ENCODE peak calls at places on chromosomes 7 and 10, in four cellular contexts. M, X, F and B are unnamed samples.

GRCh38 chr10:76432274-76433012 is 1001.0 kb downstream of the LRMDA start:
- DNase-seq in M (peak), X (no peak), F (no peak), B (no peak)

GRCh38 chr10:71697938-71698709 is 21.5 kb downstream of the C10orf105 start:
- DNase-seq in M (no peak), X (no peak), F (no peak), B (no peak)

GRCh38 chr10:3623746-3624145 is 161.3 kb downstream of the KLF6 start:
- DNase-seq in M (peak), X (no peak), F (no peak), B (no peak)

GRCh38 chr7:102220929-102221850 is 65.5 kb upstream of the SH2B2 start:
- DNase-seq in M (peak), X (no peak), F (no peak), B (no peak)

GRCh38 chr10:126104767-126105166 is 208.4 kb downstream of the FANK1 start:
- DNase-seq in M (no peak), X (no peak), F (no peak), B (no peak)

GRCh38 chr10:132397036-132397541 is at the start of gene PWWP2B:
- DNase-seq in M (no peak), X (peak), F (peak), B (peak)

GRCh38 chr10:115173915-115174443 is 80.8 kb downstream of the ATRNL1 start:
- DNase-seq in M (no peak), X (no peak), F (no peak), B (no peak)

GRCh38 chr10:119479532-119479931 is 63.0 kb downstream of the RGS10 start:
- DNase-seq in M (peak), X (no peak), F (no peak), B (no peak)

GRCh38 chr7:95478139-95479037 is 7.4 kb upstream of the ASB4 start:
- DNase-seq in M (peak), X (peak), F (no peak), B (peak)

GRCh38 chr7:115476666-115477065 is 553.9 kb downstream of the TFEC start:
- DNase-seq in M (no peak), X (peak), F (no peak), B (no peak)

GRCh38 chr7:134587736-134588135 is 38.8 kb downstream of the AKR1B15 start:
- DNase-seq in M (no peak), X (no peak), F (no peak), B (no peak)

GRCh38 chr7:111796671-111797070 is 234.4 kb upstream of the IMMP2L start:
- DNase-seq in M (peak), X (no peak), F (no peak), B (no peak)

GRCh38 chr10:123100030-123100762 is 35.6 kb upstream of the HMX3 start:
- DNase-seq in M (no peak), X (no peak), F (no peak), B (no peak)

GRCh38 chr7:32453286-32454011 is 36.7 kb downstream of the LSM5 start:
- DNase-seq in M (no peak), X (no peak), F (no peak), B (no peak)

GRCh38 chr7:85630904-85631582 is 444.2 kb upstream of the SEMA3D start:
- DNase-seq in M (peak), X (no peak), F (no peak), B (no peak)

GRCh38 chr10:63593576-63593975 is 72.4 kb downstream of the REEP3 start:
- DNase-seq in M (no peak), X (no peak), F (no peak), B (no peak)

GRCh38 chr10:35268791-35269257 is 67.5 kb upstream of the CCNY start:
- DNase-seq in M (no peak), X (no peak), F (no peak), B (no peak)

GRCh38 chr7:45001138-45001694 is 1.2 kb downstream of the CCM2 start:
- DNase-seq in M (no peak), X (peak), F (no peak), B (no peak)

GRCh38 chr7:28078036-28078901 is 102.3 kb downstream of the JAZF1 start:
- DNase-seq in M (peak), X (no peak), F (no peak), B (peak)

GRCh38 chr10:92123031-92123450 is 167.8 kb downstream of the CPEB3 start:
- DNase-seq in M (peak), X (no peak), F (no peak), B (no peak)

GRCh38 chr10:121099601-121100000 is 248.4 kb downstream of the WDR11 start:
- DNase-seq in M (no peak), X (no peak), F (no peak), B (no peak)

GRCh38 chr10:117216028-117216427 is 18.7 kb downstream of the KCNK18 start:
- DNase-seq in M (no peak), X (no peak), F (no peak), B (no peak)

GRCh38 chr7:2116903-2117680 is 115.7 kb downstream of the MAD1L1 start:
- DNase-seq in M (no peak), X (no peak), F (no peak), B (no peak)

GRCh38 chr7:132148876-132149275 is 427.4 kb downstream of the PLXNA4 start:
- DNase-seq in M (no peak), X (no peak), F (no peak), B (no peak)

GRCh38 chr7:78350926-78351325 is 552.4 kb downstream of the PHTF2 start:
- DNase-seq in M (no peak), X (no peak), F (no peak), B (no peak)

GRCh38 chr10:110410329-110411046 is 87.2 kb upstream of the DUSP5 start:
- DNase-seq in M (peak), X (peak), F (no peak), B (no peak)

DNA sequence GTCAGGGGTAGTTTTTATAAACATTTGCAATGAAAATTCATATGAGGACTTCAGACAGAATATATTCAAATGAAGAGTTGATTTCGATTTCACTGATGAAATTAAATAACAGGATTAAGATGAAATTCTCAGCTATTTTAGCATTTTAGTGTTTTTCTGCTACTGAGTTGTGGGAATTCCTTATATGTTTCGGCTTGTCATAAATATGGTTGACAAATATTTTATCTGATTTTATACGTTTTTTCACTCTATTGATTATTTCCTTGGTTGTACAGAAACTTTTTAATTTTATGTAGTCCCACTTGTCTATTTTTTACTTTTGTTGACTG is 14.6 kb upstream of the NME8 start:
- DNase-seq in M (no peak), X (no peak), F (no peak), B (no peak)
- TF ChIP-seq CTCF in M (no peak), X (no peak), F (no peak), B (peak)

GRCh38 chr7:144024213-144024612 is 24.1 kb downstream of the OR6B1 start:
- DNase-seq in M (no peak), X (no peak), F (no peak), B (no peak)

GRCh38 chr7:144026203-144026883 is 22.4 kb upstream of the OR2A5 start:
- DNase-seq in M (no peak), X (no peak), F (no peak), B (no peak)

GRCh38 chr7:144027974-144028373 is 20.8 kb upstream of the OR2A5 start:
- DNase-seq in M (peak), X (no peak), F (no peak), B (no peak)

GRCh38 chr7:144028547-144028946 is 20.2 kb upstream of the OR2A5 start:
- DNase-seq in M (no peak), X (no peak), F (no peak), B (no peak)

GRCh38 chr7:144027070-144027469 is 21.7 kb upstream of the OR2A5 start:
- DNase-seq in M (peak), X (no peak), F (no peak), B (no peak)
- TF ChIP-seq CTCF in M (peak), X (no peak), F (peak), B (no peak)

DNA sequence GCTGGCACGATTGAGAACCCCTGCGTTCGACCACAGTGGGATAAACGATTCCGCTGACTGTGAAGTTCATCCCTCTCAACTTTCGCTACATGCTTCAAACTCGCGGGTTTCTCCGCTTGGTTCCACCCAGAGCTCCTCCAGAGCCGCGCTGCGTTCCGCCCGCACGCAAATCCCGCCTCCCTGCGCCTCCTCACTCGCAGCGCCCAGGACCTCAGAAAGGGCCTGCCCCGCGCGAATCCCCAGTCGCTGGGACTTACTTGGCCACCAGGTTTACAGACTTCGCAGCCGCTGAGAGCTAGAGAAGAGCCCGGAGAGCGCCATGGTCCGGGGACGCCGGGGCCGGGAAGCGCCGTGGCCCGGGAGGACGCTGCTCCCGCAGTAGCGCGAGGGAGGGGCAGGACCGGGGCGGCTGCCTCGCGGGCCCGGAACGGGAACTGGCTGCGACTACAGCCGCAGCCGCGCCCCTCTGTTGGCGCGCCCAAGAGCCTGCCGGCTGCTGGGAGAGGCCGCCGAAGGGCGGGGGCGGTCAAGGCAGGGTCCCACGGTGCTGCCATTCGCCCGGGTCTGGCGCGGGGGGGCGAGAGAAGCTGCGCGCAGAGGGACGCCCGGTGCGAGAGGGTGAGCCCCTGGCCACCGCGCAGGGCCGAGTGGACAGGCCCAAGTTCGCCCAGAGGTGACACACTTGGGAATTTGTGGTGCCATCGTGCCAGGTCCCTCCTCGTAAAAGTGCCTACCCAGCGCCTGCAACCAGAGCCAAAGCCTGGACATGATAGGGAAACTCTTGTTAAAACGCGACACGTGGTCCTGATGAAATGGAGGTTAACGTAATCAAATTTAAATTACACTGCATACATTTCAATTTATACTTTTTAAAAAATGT is at the start of gene NOD1:
- DNase-seq in M (peak), X (peak), F (peak), B (peak)
- TF ChIP-seq CTCF in M (peak), X (no peak), F (peak), B (no peak)

DNA sequence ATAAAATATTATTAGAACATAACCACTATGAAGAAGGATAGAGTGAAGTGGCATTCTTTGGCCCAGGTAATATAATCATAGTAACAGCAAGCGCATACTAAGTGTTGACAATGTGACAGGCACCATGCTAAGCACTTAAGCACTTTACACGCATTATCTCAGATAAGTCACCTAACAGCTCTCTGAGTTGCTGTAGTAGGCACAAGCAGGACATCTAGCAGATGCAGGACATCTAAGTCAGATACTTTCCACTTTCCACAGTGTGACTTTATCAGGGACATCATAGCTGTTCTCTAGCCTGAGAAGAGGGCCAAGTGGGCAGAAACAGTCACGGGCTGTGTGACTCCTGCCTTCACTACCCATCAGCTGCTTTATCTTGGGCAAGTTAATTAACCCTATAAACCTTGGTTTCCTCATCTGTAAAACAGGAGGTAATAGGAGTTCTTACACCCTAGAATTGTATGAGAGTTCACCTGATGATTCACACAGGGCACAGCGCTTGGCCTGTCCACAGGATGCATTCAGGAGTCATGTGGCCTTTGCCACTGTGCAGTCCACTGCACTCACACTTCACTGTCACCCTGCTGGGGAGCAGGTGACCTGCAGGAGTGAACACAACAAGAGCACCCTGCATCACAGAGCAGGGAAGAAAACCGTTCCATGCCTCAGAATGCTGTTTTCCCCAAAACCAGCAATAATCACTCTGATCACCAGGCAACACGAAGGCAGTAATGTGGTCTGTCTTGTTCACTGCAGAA is 12.4 kb downstream of the LIPA start:
- DNase-seq in M (no peak), X (no peak), F (no peak), B (no peak)
- TF ChIP-seq CTCF in M (no peak), X (no peak), F (no peak), B (no peak)

GRCh38 chr7:155862088-155862487 is 49.8 kb upstream of the SHH start:
- DNase-seq in M (no peak), X (no peak), F (no peak), B (no peak)

GRCh38 chr7:155863721-155864151 is 51.5 kb upstream of the SHH start:
- DNase-seq in M (no peak), X (no peak), F (no peak), B (no peak)

GRCh38 chr7:155861480-155861868 is 49.2 kb upstream of the SHH start:
- DNase-seq in M (no peak), X (no peak), F (no peak), B (no peak)

GRCh38 chr7:155860840-155861479 is 48.7 kb upstream of the SHH start:
- DNase-seq in M (peak), X (no peak), F (no peak), B (no peak)

DNA sequence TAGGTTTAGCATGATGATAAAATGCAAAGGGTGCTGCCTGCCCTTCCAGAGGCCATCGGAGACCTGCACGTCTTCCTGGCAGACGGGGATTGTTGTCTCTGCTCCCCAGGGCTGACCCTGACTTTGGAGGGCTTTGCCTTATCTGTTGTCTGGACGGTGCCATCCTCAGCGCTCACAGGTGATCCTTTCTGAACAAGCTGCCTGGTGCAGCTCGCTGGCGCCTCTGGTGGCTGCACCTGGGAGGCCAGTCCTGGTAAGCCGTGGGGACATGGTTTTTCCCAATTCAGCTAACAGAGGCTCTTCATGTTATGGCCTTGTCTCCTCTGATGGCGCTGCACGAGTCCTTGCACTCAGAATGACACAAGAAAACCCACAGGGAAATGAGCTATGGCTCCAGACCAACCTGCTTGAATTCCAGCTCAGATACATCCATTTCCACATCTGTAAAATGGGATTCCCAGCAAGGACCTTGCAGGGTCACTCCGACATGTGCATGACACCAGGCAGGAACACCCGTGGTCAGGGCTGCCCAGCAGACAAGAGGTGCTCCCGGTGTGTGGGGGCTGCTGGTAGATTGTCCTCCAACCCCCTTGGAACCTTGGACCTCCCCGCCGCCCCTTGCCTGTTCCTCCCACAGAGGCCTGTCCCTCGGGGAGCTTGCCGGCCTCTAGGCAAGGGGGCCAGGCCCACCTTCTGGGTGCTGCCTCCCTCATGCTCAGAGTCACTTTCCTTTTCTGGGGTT is 50.4 kb upstream of the SHH start:
- DNase-seq in M (no peak), X (no peak), F (no peak), B (no peak)
- TF ChIP-seq CTCF in M (peak), X (no peak), F (no peak), B (no peak)

DNA sequence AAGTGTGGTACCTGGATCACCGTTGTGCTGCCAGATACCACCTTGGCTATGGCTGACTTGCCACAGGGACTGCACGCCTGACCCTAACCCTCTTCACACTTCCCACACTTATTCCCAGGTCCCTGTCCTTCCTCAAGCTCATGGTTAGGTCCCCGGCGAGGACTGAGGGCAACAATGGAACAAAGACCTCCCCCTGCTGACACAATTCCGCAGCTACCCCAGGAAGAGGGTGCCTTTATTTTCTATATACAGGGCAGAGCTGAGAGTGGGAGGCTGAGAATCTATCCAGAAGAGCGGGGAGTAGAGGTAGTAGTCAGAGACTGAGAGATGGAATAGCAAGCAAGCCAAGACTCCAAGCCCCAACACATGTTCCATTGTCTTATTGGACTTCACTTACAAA is 118.1 kb upstream of the SEM1 start:
- DNase-seq in M (no peak), X (no peak), F (no peak), B (peak)
- TF ChIP-seq CTCF in M (no peak), X (no peak), F (no peak), B (no peak)

DNA sequence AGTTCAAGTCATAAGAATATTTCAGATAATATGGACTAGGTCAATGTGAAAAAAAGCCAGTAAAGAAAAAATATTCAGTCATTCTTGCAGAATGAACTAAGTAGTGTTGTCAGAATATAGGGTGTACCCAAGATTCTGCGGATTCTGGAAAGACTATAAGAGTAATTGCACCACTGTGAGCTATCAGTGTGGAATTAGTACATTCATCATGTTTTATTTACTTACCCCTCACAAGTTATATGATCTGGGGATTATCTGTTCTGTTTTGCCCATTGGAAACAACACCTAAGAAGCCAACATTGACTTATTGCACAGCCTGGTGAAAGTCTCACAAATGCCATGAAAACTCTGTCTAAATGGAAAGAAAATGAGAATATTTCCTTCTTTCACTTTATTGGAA is 563.4 kb upstream of the POM121L12 start:
- DNase-seq in M (no peak), X (no peak), F (no peak), B (no peak)
- TF ChIP-seq CTCF in M (no peak), X (no peak), F (no peak), B (no peak)

DNA sequence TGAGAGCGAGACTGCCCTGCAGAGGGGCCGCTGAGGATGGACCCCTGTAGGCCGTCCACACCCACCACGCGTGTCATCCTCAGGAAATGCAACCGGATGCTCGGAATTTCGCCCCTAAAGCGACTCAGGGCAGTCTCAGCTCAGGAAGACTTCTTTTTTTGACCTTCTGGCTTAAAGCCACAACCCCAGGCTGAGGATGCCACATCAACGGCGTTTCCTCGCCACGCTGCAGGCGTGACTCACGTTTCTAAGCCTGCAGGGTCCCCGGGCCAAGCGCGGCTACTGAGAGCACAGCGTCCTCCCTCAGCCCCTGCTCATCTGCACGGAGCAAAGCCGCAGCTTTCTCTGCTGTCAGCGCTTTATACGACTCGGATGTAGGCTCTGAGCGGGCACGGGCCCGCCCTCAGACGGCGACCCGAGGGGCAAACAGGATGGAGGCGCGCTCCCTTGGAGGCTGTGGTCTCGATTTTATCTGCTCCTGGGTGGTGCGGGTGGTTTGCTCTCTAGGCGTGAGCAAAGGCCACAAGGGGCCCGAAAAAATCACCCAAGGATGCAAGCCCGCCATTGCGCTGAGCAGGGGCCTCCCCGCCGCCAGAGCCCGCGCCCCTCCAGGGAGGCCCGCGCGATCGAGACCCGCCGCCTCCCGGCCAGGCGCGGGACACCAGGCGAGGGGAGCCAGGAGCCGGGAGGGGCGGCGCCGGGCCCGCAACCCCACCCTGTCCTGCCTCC is 726 bp upstream of the INSIG1 start:
- DNase-seq in M (peak), X (peak), F (peak), B (peak)
- TF ChIP-seq CTCF in M (no peak), X (peak), F (peak), B (no peak)

GRCh38 chr7:64636386-64636785 is 29.5 kb upstream of the ZNF107 start:
- DNase-seq in M (no peak), X (no peak), F (no peak), B (no peak)
- TF ChIP-seq CTCF in M (no peak), X (no peak), F (no peak), B (peak)